ENCODE peak calls at places on chromosomes 16 and 17, in four cellular contexts. G is HepG2, O is GM12878, M is A549. X is an unnamed sample.

GRCh38 chr16:20879175-20880053 is 20.7 kb downstream of the DCUN1D3 start:
- DNase-seq in G (peak), O (peak), M (peak), X (no peak)

GRCh38 chr17:63834431-63835166 is 7.1 kb upstream of the FTSJ3 start:
- DNase-seq in O (no peak), M (peak), G (peak), X (peak)

GRCh38 chr17:63035271-63035670 is 69.2 kb downstream of the TANC2 start:
- DNase-seq in G (no peak), M (peak), O (no peak), X (no peak)

GRCh38 chr16:55625843-55626242 is 29.9 kb upstream of the SLC6A2 start:
- DNase-seq in G (no peak), O (no peak), M (no peak), X (no peak)

GRCh38 chr17:75260679-75261335 is 599 bp downstream of the GGA3 start:
- DNase-seq in M (no peak), O (no peak), G (no peak), X (peak)

GRCh38 chr17:3851461-3852100 is 5.5 kb upstream of the NCBP3 start:
- DNase-seq in O (no peak), G (no peak), M (no peak), X (no peak)

GRCh38 chr17:42180922-42181850 is at the start of gene KCNH4:
- DNase-seq in O (peak), M (peak), G (peak), X (peak)

GRCh38 chr17:58936295-58936694 is 170.4 kb downstream of the TRIM37 start:
- DNase-seq in G (no peak), M (no peak), O (no peak), X (no peak)

GRCh38 chr16:70331588-70332358 is 14.9 kb upstream of the DDX19A start:
- DNase-seq in O (no peak), G (no peak), M (no peak), X (no peak)

GRCh38 chr17:15341385-15341849 is at the start of gene TEKT3:
- DNase-seq in O (no peak), G (no peak), M (peak), X (peak)

GRCh38 chr17:38704645-38705522 is at the start of gene MLLT6:
- DNase-seq in O (no peak), M (peak), G (peak), X (peak)

GRCh38 chr16:5490499-5490898 is 392.9 kb upstream of the EEF2KMT start:
- DNase-seq in M (peak), O (no peak), G (peak), X (peak)

GRCh38 chr17:21510686-21511367 is 134.7 kb downstream of the KCNJ12 start:
- DNase-seq in O (no peak), M (no peak), G (no peak), X (no peak)

GRCh38 chr17:32882029-32882428 is 5.1 kb upstream of the MYO1D start:
- DNase-seq in G (no peak), M (no peak), O (no peak), X (no peak)

GRCh38 chr17:9987779-9988585 is 82.9 kb upstream of the RCVRN start:
- DNase-seq in O (no peak), M (peak), G (peak), X (peak)

GRCh38 chr16:3065069-3065741 is at the start of gene IL32:
- DNase-seq in M (peak), O (no peak), G (peak), X (no peak)

GRCh38 chr17:68458260-68459029 is 1.1 kb upstream of the WIPI1 start:
- DNase-seq in M (no peak), O (no peak), G (no peak), X (no peak)

GRCh38 chr16:4327782-4328579 is 12.1 kb downstream of the GLIS2 start:
- DNase-seq in G (peak), M (no peak), O (no peak), X (peak)

GRCh38 chr17:32859857-32860525 is 16.9 kb downstream of the MYO1D start:
- DNase-seq in M (no peak), G (no peak), O (no peak), X (no peak)

GRCh38 chr17:61335845-61336655 is 63.6 kb upstream of the TBX2 start:
- DNase-seq in M (peak), G (peak), O (no peak), X (peak)

GRCh38 chr17:47694818-47695663 is 1.1 kb downstream of the TBKBP1 start:
- DNase-seq in G (no peak), O (no peak), M (no peak), X (peak)

DNA sequence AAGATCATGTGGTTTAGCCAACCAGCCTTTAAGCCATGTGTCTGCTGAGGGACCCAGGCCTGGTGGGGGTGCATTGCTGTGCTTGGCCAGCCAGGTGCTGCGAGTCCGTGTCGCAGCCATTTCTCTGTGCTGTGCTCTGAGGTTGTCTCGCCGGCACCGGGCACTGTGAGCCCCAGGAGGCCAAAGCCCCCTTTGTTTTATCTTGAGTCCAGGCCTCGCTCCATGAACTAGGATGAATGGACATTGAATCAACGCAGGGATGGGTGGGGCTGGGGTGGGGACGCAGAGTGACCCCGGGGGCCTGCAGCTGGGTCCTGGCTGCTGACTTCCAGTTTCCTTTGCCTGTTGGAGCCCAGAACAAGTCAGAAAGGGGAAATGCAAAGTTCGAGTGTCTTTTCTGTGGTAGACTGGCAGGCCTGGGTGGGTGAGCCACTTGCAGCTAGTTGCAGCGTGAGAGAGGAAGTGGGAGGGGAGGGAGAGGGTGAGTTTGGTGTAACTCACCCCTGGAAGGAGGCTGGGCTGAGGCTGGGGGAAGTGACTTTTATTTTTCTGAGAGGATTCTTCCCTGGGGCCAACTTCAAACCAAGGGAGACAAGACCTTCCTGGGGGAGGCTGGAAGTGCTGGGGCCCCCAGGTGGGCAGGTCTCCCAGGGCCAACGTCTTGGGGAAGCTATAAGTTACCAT is 324.7 kb downstream of the SEC14L1 start:
- DNase-seq in M (no peak), G (no peak), O (peak), X (no peak)
- TF ChIP-seq PBX3 in M (no peak), G (no peak), O (peak), X (no peak)

GRCh38 chr16:82735696-82736095 is 108.9 kb downstream of the CDH13 start:
- DNase-seq in O (no peak), M (no peak), G (no peak), X (no peak)
- TF ChIP-seq PBX3 in O (peak), M (no peak), G (no peak), X (peak)

GRCh38 chr16:84467709-84468108 is 36.8 kb downstream of the MEAK7 start:
- DNase-seq in M (no peak), G (no peak), O (no peak), X (no peak)

GRCh38 chr16:84465154-84465553 is 39.3 kb downstream of the MEAK7 start:
- DNase-seq in G (no peak), M (no peak), O (no peak), X (no peak)

GRCh38 chr16:84466692-84467091 is 37.8 kb downstream of the MEAK7 start:
- DNase-seq in M (no peak), G (no peak), O (no peak), X (no peak)

GRCh38 chr16:84464116-84464515 is 40.3 kb downstream of the MEAK7 start:
- DNase-seq in M (no peak), O (no peak), G (no peak), X (no peak)

DNA sequence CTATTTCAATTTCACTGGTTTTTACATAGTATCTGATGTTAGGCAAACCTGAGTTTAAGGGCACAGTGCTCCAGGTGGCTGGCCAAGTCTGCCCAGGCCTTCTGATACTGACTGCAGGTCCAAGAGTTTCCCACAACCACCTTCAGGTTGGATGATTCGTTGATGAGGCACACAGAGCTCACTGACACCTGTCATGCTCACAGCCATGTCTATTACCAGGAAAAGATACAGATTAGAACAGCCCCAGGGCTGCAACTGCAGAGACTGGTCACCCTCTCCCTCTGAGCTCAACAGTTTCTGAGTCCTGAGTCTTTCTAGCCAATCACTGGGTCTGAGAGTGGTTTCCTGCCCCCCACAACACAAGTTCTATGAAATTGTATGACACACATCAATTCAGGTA is 37.2 kb downstream of the MEAK7 start:
- DNase-seq in O (no peak), G (no peak), M (no peak), X (no peak)
- TF ChIP-seq PBX3 in O (no peak), G (no peak), M (no peak), X (no peak)

GRCh38 chr16:78198299-78198698 is 98.8 kb downstream of the WWOX start:
- DNase-seq in G (no peak), O (no peak), M (no peak), X (no peak)

GRCh38 chr16:78196527-78196926 is 97.1 kb downstream of the WWOX start:
- DNase-seq in O (no peak), M (no peak), G (no peak), X (peak)

GRCh38 chr16:78200623-78201096 is 101.2 kb downstream of the WWOX start:
- DNase-seq in O (no peak), M (no peak), G (peak), X (no peak)

GRCh38 chr16:78199325-78200022 is 100.0 kb downstream of the WWOX start:
- DNase-seq in O (no peak), G (peak), M (no peak), X (no peak)

DNA sequence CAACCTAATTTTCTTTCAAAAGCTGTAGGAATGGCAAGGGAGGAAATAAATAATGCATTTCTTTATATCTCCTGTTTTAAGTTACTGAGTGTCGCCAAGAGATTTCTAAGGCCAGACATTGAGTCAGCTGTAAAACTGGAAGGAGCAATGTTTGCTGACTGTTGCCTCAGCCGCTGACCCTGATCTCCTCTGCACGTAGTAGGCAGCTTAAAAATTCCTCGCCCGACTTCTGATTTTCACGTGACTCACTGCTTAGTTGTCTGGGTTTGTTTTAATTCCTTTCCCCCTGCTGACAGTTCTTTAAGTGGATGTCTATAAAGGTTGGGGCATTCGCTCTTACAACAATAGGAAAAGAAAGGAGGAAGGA is 100.6 kb downstream of the WWOX start:
- DNase-seq in O (no peak), G (no peak), M (no peak), X (no peak)
- TF ChIP-seq PBX3 in O (no peak), G (no peak), M (no peak), X (no peak)

DNA sequence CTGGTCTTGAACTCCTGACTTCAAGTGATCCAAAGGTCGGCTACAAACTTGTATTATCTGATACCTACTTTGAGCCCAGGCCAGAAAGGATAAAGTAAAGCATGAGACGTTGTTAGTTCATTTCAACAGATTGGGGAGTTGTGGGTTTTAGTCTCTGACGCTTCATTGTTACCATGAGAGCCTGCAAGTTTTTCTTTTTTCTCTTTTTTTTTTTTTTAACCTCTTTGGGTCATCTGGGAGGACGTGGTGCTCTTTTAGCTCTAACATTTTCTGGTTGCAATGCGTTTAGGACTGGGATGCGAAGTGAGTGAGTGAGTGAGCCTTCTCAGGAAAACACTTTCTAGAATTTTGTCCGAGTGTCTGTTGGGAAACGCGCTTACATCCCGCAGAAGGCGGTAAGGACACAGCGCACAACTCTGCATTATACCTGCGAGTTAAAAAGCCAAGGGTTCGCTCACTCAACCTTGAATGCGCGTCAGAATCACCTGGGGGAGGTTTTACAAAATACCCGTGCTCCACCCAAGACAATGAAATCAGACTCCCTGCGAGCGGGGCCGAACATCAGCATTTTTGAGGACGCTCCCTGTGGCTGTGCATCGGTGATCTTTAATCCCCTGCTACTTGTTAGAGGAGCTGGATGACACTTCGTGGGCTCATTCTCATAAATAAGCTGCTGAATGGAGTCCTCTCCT is 704 bp upstream of the RNF135 start:
- DNase-seq in G (no peak), O (no peak), M (no peak), X (no peak)
- TF ChIP-seq PBX3 in G (no peak), O (no peak), M (no peak), X (no peak)

GRCh38 chr16:13780406-13780805 is 139.5 kb upstream of the ERCC4 start:
- DNase-seq in G (no peak), M (no peak), O (no peak), X (no peak)
- TF ChIP-seq PBX3 in G (no peak), M (no peak), O (no peak), X (no peak)